ENCODE peak calls at places on chromosome 1, in ten cellular contexts. F is HCT116, Q is body of pancreas, G is NB4, B is right lobe of liver, D is suprapubic skin, C is tibial nerve, Y is heart left ventricle, J is prostate gland, K is A549. A is an unnamed sample.

GRCh38 chr1:179516976-179517705 is 58.6 kb downstream of the NPHS2 start:
- DNase-seq in J (no peak), G (no peak), F (no peak), C (no peak), Y (no peak), K (no peak), D (no peak), Q (no peak), B (no peak), A (no peak)

GRCh38 chr1:193574925-193575324 is 388.5 kb upstream of the B3GALT2 start:
- DNase-seq in K (no peak), D (no peak), J (no peak), G (no peak), B (no peak), C (no peak), Y (no peak), Q (no peak), F (no peak), A (no peak)

GRCh38 chr1:14996133-14997050 is 157.2 kb upstream of the TMEM51 start:
- DNase-seq in Q (peak; percentile 12), Y (no peak), F (peak; percentile 67), K (peak; percentile 5), J (no peak), G (peak; percentile 23), B (no peak), D (no peak), C (no peak), A (no peak)

GRCh38 chr1:156356875-156357534 is 12.0 kb upstream of the RHBG start:
- DNase-seq in B (peak; percentile 74), D (no peak), Q (peak; percentile 84), J (peak; percentile 51), C (no peak), Y (no peak), G (peak; percentile 65), K (peak; percentile 63), F (peak; percentile 69), A (no peak)

GRCh38 chr1:204161609-204162497 is 4.3 kb downstream of the REN start:
- DNase-seq in J (no peak), D (no peak), B (no peak), Y (no peak), K (no peak), C (no peak), Q (no peak), F (no peak), G (no peak), A (no peak)

GRCh38 chr1:192476802-192477298 is 98.7 kb upstream of the RGS1 start:
- DNase-seq in F (no peak), Q (peak; percentile 34), C (no peak), B (no peak), D (peak; percentile 78), K (no peak), G (peak; percentile 36), J (no peak), Y (peak; percentile 25), A (no peak)

GRCh38 chr1:35650416-35650815 is 9.1 kb upstream of the PSMB2 start:
- DNase-seq in K (no peak), J (no peak), C (no peak), F (no peak), B (no peak), Y (no peak), G (no peak), D (no peak), Q (no peak), A (no peak)

GRCh38 chr1:108877858-108878257 is 1.1 kb downstream of the GPSM2 start:
- DNase-seq in B (no peak), D (no peak), K (no peak), Y (no peak), G (peak; percentile 41), Q (no peak), F (no peak), C (no peak), J (no peak), A (no peak)

GRCh38 chr1:156281281-156282142 is 1.1 kb downstream of the SMG5 start:
- DNase-seq in Q (peak; percentile 32), C (no peak), B (peak; percentile 65), K (no peak), J (no peak), D (no peak), G (peak; percentile 80), Y (peak; percentile 80), F (no peak), A (no peak)

GRCh38 chr1:184593612-184594011 is 161.0 kb downstream of the EDEM3 start:
- DNase-seq in Q (no peak), D (no peak), C (no peak), F (no peak), Y (no peak), B (no peak), G (no peak), J (no peak), K (peak; percentile 84), A (no peak)

GRCh38 chr1:184597652-184598357 is 156.9 kb downstream of the EDEM3 start:
- DNase-seq in B (no peak), F (no peak), C (no peak), Q (no peak), K (no peak), G (no peak), D (no peak), J (peak; percentile 39), Y (no peak), A (no peak)

GRCh38 chr1:184598403-184598802 is 156.3 kb downstream of the EDEM3 start:
- DNase-seq in Y (no peak), J (no peak), D (no peak), F (no peak), K (no peak), G (no peak), C (no peak), B (no peak), Q (no peak), A (no peak)

GRCh38 chr1:184595609-184596008 is 159.0 kb downstream of the EDEM3 start:
- DNase-seq in C (no peak), G (peak; percentile 4), Q (no peak), F (no peak), D (no peak), Y (no peak), B (no peak), J (no peak), K (peak; percentile 46), A (no peak)

DNA sequence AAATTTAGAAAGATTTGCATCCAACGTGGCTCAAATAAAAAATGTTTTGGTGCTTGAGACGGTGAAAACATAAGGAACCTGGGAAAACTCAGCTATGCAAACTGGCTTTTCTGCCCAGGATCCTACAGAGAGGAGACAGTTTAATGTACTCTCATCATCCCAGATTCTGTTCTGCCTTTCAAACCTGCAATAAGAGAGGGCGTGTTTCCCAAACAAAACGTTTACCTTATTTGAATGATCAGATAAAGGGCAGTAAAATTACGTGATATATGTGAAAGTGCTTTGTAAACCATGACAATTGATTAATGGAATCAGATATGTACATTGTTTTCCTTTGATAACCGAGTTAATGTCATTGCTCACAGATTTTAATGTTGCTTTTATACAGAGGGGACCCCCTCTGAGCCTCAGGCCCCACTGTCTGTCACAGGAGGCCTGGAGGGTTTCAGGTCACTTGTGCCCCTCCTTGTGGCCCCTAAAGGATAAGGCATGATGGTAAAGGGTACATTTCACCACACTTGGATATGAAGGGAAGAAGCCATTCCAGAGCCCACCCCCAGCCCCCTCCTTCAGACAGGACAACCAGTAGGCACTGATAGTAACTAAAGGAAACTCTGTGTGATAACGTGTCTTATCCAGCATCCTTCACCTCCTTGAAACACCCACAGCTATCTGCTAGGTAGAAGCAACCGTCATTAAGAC is 157.6 kb downstream of the EDEM3 start:
- DNase-seq in Y (no peak), J (no peak), B (no peak), C (no peak), K (no peak), Q (no peak), F (no peak), G (no peak), D (no peak), A (no peak)
- TF ChIP-seq CTCF in Y (no peak), J (no peak), B (no peak), C (no peak), K (no peak), Q (no peak), F (peak; percentile 12), G (no peak), D (no peak), A (no peak)

DNA sequence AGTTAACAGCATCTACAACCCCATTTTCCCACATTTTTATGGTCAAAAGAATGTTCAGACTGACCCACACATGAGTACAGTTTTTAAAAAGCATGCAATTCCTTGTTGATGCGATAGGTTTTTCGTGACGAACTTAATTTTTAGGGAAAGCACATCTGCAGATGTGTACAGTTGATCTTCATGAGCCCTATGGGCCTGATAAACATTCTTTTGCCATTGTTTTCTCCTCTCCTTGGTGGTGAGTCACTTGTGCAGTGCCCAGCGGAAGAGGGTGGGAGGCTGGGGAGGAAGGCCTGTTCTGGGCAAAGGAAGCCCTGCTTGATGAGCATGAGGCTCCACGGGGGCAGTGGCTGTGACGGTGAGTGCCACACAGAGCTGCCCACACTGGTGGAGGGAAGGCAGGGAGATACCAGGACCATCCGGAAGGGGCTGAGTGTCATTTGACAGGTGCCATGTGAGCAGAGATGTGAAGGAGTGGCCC is 5.3 kb downstream of the ARF1 start:
- DNase-seq in Y (no peak), F (no peak), J (no peak), B (peak; percentile 39), Q (no peak), K (no peak), D (no peak), C (peak; percentile 9), G (peak; percentile 86), A (no peak)
- TF ChIP-seq POLR2A in Y (no peak), F (no peak), J (no peak), B (no peak), Q (no peak), K (no peak), D (no peak), C (no peak), G (no peak), A (no peak)

DNA sequence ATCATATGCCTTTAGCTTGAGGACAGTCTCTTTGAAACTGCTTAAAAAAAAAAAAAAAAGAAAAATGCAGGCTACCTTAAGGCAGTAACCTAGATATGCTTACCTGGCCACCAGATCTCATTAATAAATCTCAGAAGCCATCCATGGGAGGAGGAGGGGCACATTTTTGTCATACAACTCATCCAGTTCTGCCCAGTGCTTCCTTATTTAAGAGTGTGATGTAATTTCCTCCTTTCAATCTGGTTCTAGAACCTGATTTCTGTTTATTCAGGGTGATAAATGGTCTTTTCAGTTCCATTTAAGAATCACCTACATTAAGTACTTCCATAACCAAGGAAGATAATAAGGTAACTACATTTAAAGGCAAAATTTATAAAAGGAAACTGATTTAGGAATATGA is 6.1 kb downstream of the ERRFI1 start:
- DNase-seq in Y (no peak), Q (peak; percentile 81), C (no peak), D (no peak), J (peak; percentile 69), F (no peak), K (peak; percentile 74), G (peak; percentile 30), B (no peak), A (no peak)
- H3K4me3 ChIP-seq in Y (no peak overlapping the region), Q (no peak overlapping the region), C (no peak overlapping the region), D (no peak overlapping the region), J (no peak overlapping the region), F (peak overlapping the region; percentile 2), K (peak overlapping the region; percentile 91), G (no peak overlapping the region), B (peak overlapping the region; percentile 76), A (no peak overlapping the region)

DNA sequence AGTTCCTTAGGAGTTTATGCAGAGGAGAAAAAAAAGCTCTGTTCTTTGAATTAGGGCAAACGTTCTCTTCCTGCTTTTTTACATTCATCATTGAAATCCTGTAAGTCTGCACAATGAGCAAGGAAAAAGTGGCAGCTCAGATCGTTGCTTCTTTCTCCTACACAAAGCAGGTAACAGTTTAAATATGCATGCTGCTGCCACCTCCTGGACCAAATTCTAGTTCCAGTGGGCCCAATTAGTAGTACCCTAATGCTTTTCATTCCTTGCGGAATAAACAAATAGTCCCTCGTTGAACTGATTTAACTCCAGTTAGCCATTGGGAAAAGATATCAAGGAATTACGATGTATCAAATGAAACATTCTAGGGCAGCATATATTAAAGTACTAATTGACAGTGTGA is 20.1 kb downstream of the YTHDF2 start:
- DNase-seq in Q (peak; percentile 10), B (no peak), C (no peak), D (no peak), Y (no peak), F (no peak), G (no peak), J (no peak), K (no peak), A (no peak)
- TF ChIP-seq CTCF in Q (no peak), B (no peak), C (no peak), D (no peak), Y (peak; percentile 15), F (peak; percentile 37), G (no peak), J (peak; percentile 10), K (peak; percentile 13), A (no peak)

A was measured in lower leg skin.